ENCODE peak calls at places on chromosomes 6 and 20, in five cellular contexts. E is HuH-7.5; N is B cell; U is ELR; M is stimulated activated CD4-positive, alpha-beta T cell treated with anti-CD3 and anti-CD28 coated beads, Interleukin-1b, Interleukin-23, amount 100 ng/mL, for 24 hours. G is an unnamed sample.

GRCh38 chr20:64111841-64112641 is 4.7 kb upstream of the NPBWR2 start:
- DNase-seq in E (no peak), N (peak), U (no peak), M (no peak), G (no peak)

GRCh38 chr20:25032478-25033183 is 25.3 kb downstream of the ACSS1 start:
- DNase-seq in E (no peak), N (no peak), U (no peak), M (no peak), G (no peak)

GRCh38 chr6:43013020-43013842 is 515 bp downstream of the MEA1 start:
- DNase-seq in E (no peak), N (no peak), U (peak), M (no peak), G (peak)

GRCh38 chr6:158040051-158040803 is 58.6 kb downstream of the SYNJ2 start:
- DNase-seq in E (peak), N (no peak), U (peak), M (no peak), G (peak)

GRCh38 chr20:19802492-19803158 is 44.6 kb downstream of the RIN2 start:
- DNase-seq in E (no peak), N (no peak), U (peak), M (no peak), G (peak)

GRCh38 chr6:158111987-158112386 is 56.1 kb downstream of the SERAC1 start:
- DNase-seq in E (no peak), N (no peak), U (no peak), M (no peak), G (no peak)

GRCh38 chr6:14085176-14085787 is 32.3 kb upstream of the CD83 start:
- DNase-seq in E (no peak), N (no peak), U (no peak), M (no peak), G (no peak)

GRCh38 chr20:34165246-34165645 is 53.2 kb upstream of the EIF2S2 start:
- DNase-seq in E (no peak), N (no peak), U (peak), M (no peak), G (peak)

GRCh38 chr6:74137910-74138309 is 441.9 kb downstream of the CD109 start:
- DNase-seq in E (no peak), N (no peak), U (peak), M (no peak), G (peak)

GRCh38 chr20:19786311-19786710 is 28.3 kb downstream of the RIN2 start:
- DNase-seq in E (no peak), N (no peak), U (peak), M (no peak), G (peak)

GRCh38 chr6:70281923-70282902 is 20.7 kb downstream of the COL9A1 start:
- DNase-seq in E (no peak), N (no peak), U (peak), M (no peak), G (no peak)

GRCh38 chr6:108896111-108896661 is 48.0 kb downstream of the ARMC2 start:
- DNase-seq in E (no peak), N (no peak), U (peak), M (no peak), G (peak)

GRCh38 chr6:68655028-68655427 is 19.9 kb downstream of the ADGRB3 start:
- DNase-seq in E (no peak), N (no peak), U (no peak), M (no peak), G (no peak)

GRCh38 chr6:87118054-87118453 is 23.1 kb upstream of the CGA start:
- DNase-seq in E (no peak), N (no peak), U (peak), M (no peak), G (peak)

G was measured in EL.